ENCODE peak calls at places on chromosome 11, in seven cellular contexts. U is heart right ventricle; J is adrenal gland; F is CD4-positive, alpha-beta memory T cell; K is GM23248; Q is iPS DF 6.9; C is effector memory CD4-positive, alpha-beta T cell. A is an unnamed sample. For H3K4me1 and H3K27me3, the result is how much of the 10 kb centered on the place peaks cover.

GRCh38 chr11:86743223-86744118 is 56.9 kb upstream of the PRSS23 start:
- DNase-seq in U (no peak), J (peak), F (no peak), K (peak), Q (no peak), C (no peak), A (peak)

GRCh38 chr11:81913793-81914192 is 819.9 kb downstream of the FAM181B start:
- DNase-seq in U (no peak), J (no peak), F (no peak), K (no peak), Q (no peak), C (no peak), A (no peak)

GRCh38 chr11:120303004-120303637 is 22.0 kb upstream of the TLCD5 start:
- DNase-seq in U (peak), J (peak), F (peak), K (peak), Q (no peak), C (peak), A (peak)

GRCh38 chr11:117199061-117199915 is at the start of gene TAGLN:
- DNase-seq in U (peak), J (no peak), F (no peak), K (peak), Q (peak), C (no peak), A (peak)

GRCh38 chr11:104765401-104765800 is 132.9 kb downstream of the CASP12 start:
- DNase-seq in U (no peak), J (no peak), F (no peak), K (peak), Q (no peak), C (no peak), A (no peak)

GRCh38 chr11:121100943-121101342 is at the start of gene TECTA:
- DNase-seq in U (no peak), J (no peak), F (no peak), K (no peak), Q (no peak), C (no peak), A (no peak)

GRCh38 chr11:33551051-33551450 is 149.6 kb downstream of the C11orf91 start:
- DNase-seq in U (no peak), J (no peak), F (no peak), K (no peak), Q (no peak), C (no peak), A (no peak)

GRCh38 chr11:64331569-64332371 is 8.2 kb upstream of the CCDC88B start:
- DNase-seq in U (peak), J (peak), F (peak), K (peak), Q (no peak), C (peak), A (peak)

GRCh38 chr11:59200421-59200746 is 12.3 kb downstream of the MPEG1 start:
- DNase-seq in U (no peak), J (no peak), F (no peak), K (no peak), Q (no peak), C (no peak), A (no peak)

GRCh38 chr11:38791346-38791961 is 2193.4 kb upstream of the RAG2 start:
- DNase-seq in U (peak), J (peak), F (no peak), K (peak), Q (peak), C (no peak), A (no peak)

GRCh38 chr11:70785372-70785771 is 387.0 kb downstream of the CTTN start:
- DNase-seq in U (no peak), J (no peak), F (no peak), K (no peak), Q (no peak), C (no peak), A (no peak)

GRCh38 chr11:96464695-96465307 is 75.0 kb downstream of the JRKL start:
- DNase-seq in U (no peak), J (no peak), F (peak), K (peak), Q (peak), C (no peak), A (no peak)

GRCh38 chr11:130068986-130069683 is 559 bp upstream of the APLP2 start:
- DNase-seq in U (peak), J (peak), F (peak), K (peak), Q (no peak), C (peak), A (peak)

GRCh38 chr11:93775289-93775688 is 8.8 kb upstream of the MED17 start:
- DNase-seq in U (no peak), J (no peak), F (no peak), K (peak), Q (no peak), C (no peak), A (no peak)

GRCh38 chr11:73570415-73571114 is 27.3 kb downstream of the FAM168A start:
- DNase-seq in U (no peak), J (no peak), F (no peak), K (peak), Q (no peak), C (no peak), A (no peak)

GRCh38 chr11:7637447-7638157 is 35.7 kb downstream of the CYB5R2 start:
- DNase-seq in U (peak), J (no peak), F (no peak), K (peak), Q (no peak), C (no peak), A (peak)

GRCh38 chr11:102974552-102975280 is 19.2 kb upstream of the MMP13 start:
- DNase-seq in U (no peak), J (no peak), F (no peak), K (peak), Q (no peak), C (no peak), A (no peak)

GRCh38 chr11:121351089-121351488 is 58.5 kb downstream of the SC5D start:
- DNase-seq in U (no peak), J (no peak), F (no peak), K (no peak), Q (no peak), C (no peak), A (no peak)

GRCh38 chr11:113615773-113616172 is 90.3 kb downstream of the TMPRSS5 start:
- DNase-seq in U (no peak), J (no peak), F (no peak), K (peak), Q (no peak), C (no peak), A (no peak)

GRCh38 chr11:92482502-92482901 is 257.9 kb downstream of the FAT3 start:
- DNase-seq in U (no peak), J (no peak), F (no peak), K (no peak), Q (no peak), C (no peak), A (no peak)

GRCh38 chr11:17511571-17511970 is 32.6 kb downstream of the USH1C start:
- DNase-seq in U (no peak), J (no peak), F (no peak), K (no peak), Q (no peak), C (no peak), A (no peak)

GRCh38 chr11:100578966-100579365 is 108.1 kb upstream of the ARHGAP42 start:
- DNase-seq in U (no peak), J (peak), F (no peak), K (peak), Q (no peak), C (no peak), A (no peak)

GRCh38 chr11:108788565-108789199 is 123.8 kb downstream of the DDX10 start:
- DNase-seq in U (peak), J (peak), F (no peak), K (peak), Q (peak), C (no peak), A (no peak)

GRCh38 chr11:110873953-110874352 is 161.7 kb upstream of the ARHGAP20 start:
- DNase-seq in U (no peak), J (no peak), F (no peak), K (peak), Q (no peak), C (no peak), A (no peak)

GRCh38 chr11:75328426-75329277 is 22.8 kb downstream of the ARRB1 start:
- DNase-seq in U (peak), J (peak), F (peak), K (peak), Q (peak), C (peak), A (peak)

GRCh38 chr11:56887940-56888339 is 100.8 kb upstream of the OR5AK2 start:
- DNase-seq in U (no peak), J (no peak), F (no peak), K (no peak), Q (no peak), C (no peak), A (no peak)

GRCh38 chr11:130522284-130522961 is 74.0 kb downstream of the ADAMTS15 start:
- DNase-seq in U (peak), J (peak), F (no peak), K (peak), Q (no peak), C (no peak), A (peak)

GRCh38 chr11:41201156-41201555 is 258.3 kb downstream of the LRRC4C start:
- DNase-seq in U (peak), J (peak), F (no peak), K (peak), Q (peak), C (no peak), A (no peak)

GRCh38 chr11:128690746-128691091 is 3.2 kb upstream of the FLI1 start:
- DNase-seq in U (no peak), J (no peak), F (no peak), K (peak), Q (no peak), C (no peak), A (peak)

GRCh38 chr11:119937412-119937811 is 200.5 kb downstream of the TRIM29 start:
- DNase-seq in U (no peak), J (no peak), F (no peak), K (no peak), Q (no peak), C (no peak), A (no peak)

GRCh38 chr11:10606536-10607208 is 38.2 kb upstream of the LYVE1 start:
- DNase-seq in U (no peak), J (no peak), F (no peak), K (peak), Q (no peak), C (no peak), A (no peak)

GRCh38 chr11:101721270-101721669 is 137.5 kb upstream of the TRPC6 start:
- DNase-seq in U (no peak), J (no peak), F (no peak), K (no peak), Q (no peak), C (no peak), A (no peak)

GRCh38 chr11:34915136-34916013 is 804 bp downstream of the APIP start:
- DNase-seq in U (no peak), J (no peak), F (no peak), K (peak), Q (no peak), C (no peak), A (no peak)

GRCh38 chr11:88204353-88204752 is 29.1 kb upstream of the RAB38 start:
- DNase-seq in U (no peak), J (no peak), F (no peak), K (no peak), Q (no peak), C (no peak), A (no peak)

DNA sequence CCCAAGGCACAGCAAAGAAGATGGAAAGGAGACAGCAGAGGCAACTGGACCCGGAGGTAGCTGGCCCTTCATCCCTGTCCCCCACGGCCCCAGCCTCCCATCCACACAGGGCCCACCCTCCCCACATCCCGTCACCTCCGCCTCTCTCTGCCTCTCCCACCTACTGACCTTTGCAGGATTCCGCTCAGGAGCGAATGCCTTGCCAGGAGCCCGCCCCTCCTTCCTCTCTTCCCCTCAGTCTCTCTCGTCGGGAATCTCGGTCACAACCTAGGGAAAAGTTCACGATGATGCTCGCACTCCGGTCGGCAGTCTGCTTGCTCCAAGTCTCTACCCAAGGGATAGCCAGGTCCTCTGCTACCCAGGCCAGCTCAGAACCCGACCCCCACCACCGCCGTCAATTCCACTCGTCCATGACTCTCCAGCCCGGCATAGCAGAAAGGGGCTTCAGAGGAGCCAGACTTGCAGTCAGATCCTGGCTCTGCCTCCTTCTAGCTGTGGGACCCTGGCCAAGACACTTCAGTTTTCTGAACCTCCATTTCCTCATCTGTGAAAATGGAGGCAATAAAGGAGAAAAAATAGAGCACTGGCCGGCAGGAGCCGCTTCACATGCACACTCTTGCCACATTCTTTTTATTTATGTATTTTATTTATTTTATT is 10.2 kb downstream of the AHNAK start:
- DNase-seq in U (no peak), J (no peak), F (no peak), K (peak), Q (no peak), C (no peak), A (peak)
- H3K4me1 ChIP-seq in U (half or more), J (under half), F (under half), K (under half), Q (under half), C (under half), A (under half)

GRCh38 chr11:8910662-8911039 is 338 bp upstream of the AKIP1 start:
- DNase-seq in U (no peak), J (no peak), F (peak), K (no peak), Q (no peak), C (no peak), A (no peak)
- H3K27me3 ChIP-seq in U (under half), J (under half), F (under half), K (under half), Q (under half), C (under half), A (under half)

DNA sequence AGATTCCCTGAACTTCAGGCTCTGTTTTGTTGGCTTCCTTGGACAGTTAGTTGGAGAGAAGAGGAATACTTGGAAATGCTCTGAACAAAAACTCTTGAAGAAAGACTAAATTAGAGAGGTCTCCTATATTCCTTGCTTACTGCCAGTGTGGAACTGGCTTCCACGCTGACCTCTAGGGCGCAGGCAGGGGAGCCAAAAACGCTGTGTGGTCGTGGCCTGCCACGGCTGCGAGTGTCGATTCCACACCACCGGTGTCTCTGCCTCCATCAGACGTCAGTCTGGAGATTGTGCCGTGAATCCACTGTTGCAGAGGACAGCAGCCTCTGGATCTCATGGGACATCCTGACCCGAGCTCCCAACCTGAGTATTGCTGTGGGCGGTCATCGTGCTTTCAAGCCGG is 37.5 kb upstream of the RAB1B start:
- DNase-seq in U (no peak), J (no peak), F (no peak), K (no peak), Q (no peak), C (no peak), A (no peak)
- H3K4me1 ChIP-seq in U (under half), J (under half), F (under half), K (under half), Q (under half), C (under half), A (under half)

GRCh38 chr11:79221417-79222130 is 219.3 kb downstream of the TENM4 start:
- DNase-seq in U (no peak), J (no peak), F (no peak), K (no peak), Q (no peak), C (no peak), A (no peak)

GRCh38 chr11:79220171-79220570 is 220.7 kb downstream of the TENM4 start:
- DNase-seq in U (no peak), J (no peak), F (no peak), K (peak), Q (no peak), C (no peak), A (no peak)

DNA sequence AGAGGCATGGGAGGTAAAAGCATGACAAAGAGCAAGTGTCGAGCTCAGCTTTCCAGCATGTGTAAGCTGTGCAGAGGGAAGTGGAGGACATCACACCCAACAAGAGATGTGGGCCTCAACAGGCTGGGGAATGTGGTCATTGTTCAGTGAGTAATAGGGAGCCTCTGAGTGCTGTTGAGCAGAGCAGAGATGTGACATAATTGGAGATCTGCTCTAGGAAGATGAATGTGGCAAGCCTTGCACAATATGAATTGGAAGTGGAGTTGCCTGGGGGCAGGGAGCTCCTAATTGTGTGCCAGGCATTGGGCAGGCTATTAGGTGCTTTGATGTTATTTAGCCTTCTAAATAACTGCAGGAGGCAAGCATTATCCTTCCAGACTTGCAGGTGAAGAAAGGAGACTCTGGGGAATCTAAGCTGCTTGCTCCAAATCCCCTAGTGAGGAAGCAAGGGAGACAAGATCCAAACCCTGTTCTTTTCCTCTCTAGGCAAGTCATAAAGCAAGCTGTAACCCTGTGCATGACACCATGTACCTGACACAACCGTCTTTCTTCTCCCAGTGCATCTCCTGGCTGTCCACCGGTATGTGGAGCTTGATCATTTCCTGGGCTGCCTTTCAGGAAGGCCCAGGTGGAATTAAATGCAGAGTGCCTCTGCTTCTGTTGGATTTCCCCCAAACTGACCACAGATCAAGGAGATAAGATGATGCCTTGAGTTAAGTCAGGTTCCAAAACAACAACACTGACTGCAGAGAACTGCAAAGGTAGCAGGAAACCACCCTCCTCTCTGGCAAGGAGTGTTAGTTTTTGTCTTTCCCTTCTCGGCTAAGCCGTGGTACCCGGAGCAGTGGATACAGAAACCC is 221.4 kb downstream of the TENM4 start:
- DNase-seq in U (no peak), J (no peak), F (no peak), K (peak), Q (no peak), C (no peak), A (no peak)
- H3K27me3 ChIP-seq in U (under half), J (under half), F (under half), K (under half), Q (under half), C (under half), A (under half)